ENCODE peak calls at places on chromosomes 11 and 22, in six cellular contexts. X is A549, Z is GM12878, E is K562, P is SK-N-SH, N is HepG2. J is an unnamed sample.

GRCh38 chr11:1267441-1268100 is 41.9 kb downstream of the TOLLIP start:
- DNase-seq in X (no peak), Z (no peak), E (no peak), P (no peak), N (no peak), J (no peak)

GRCh38 chr11:37657645-37658044 is 1059.6 kb upstream of the RAG2 start:
- DNase-seq in X (peak), Z (no peak), E (no peak), P (peak), N (no peak), J (no peak)

GRCh38 chr11:90434858-90435257 is 212.0 kb upstream of the CHORDC1 start:
- DNase-seq in X (peak), Z (no peak), E (no peak), P (no peak), N (peak), J (no peak)

GRCh38 chr11:118763038-118763437 is 27.9 kb downstream of the DDX6 start:
- DNase-seq in X (no peak), Z (no peak), E (no peak), P (no peak), N (no peak), J (no peak)

GRCh38 chr22:32044913-32045312 is 1.9 kb downstream of the SLC5A1 start:
- DNase-seq in X (no peak), Z (no peak), E (no peak), P (peak), N (no peak), J (no peak)

GRCh38 chr22:20444325-20444724 is 6.7 kb upstream of the SCARF2 start:
- DNase-seq in X (no peak), Z (no peak), E (no peak), P (no peak), N (no peak), J (no peak)

GRCh38 chr22:38033522-38034277 is 23.5 kb upstream of the PICK1 start:
- DNase-seq in X (no peak), Z (no peak), E (peak), P (no peak), N (no peak), J (no peak)

GRCh38 chr11:12119502-12119901 is 9.1 kb downstream of the MICAL2 start:
- DNase-seq in X (no peak), Z (no peak), E (no peak), P (no peak), N (no peak), J (no peak)

GRCh38 chr11:122559734-122560382 is 95.7 kb upstream of the UBASH3B start:
- DNase-seq in X (peak), Z (no peak), E (peak), P (no peak), N (peak), J (peak)

GRCh38 chr11:8252946-8253345 is 10.7 kb downstream of the LMO1 start:
- DNase-seq in X (no peak), Z (no peak), E (no peak), P (no peak), N (no peak), J (no peak)

GRCh38 chr11:76048763-76049162 is 157.5 kb downstream of the WNT11 start:
- DNase-seq in X (peak), Z (no peak), E (no peak), P (no peak), N (no peak), J (no peak)

GRCh38 chr11:76049506-76049905 is 156.8 kb downstream of the WNT11 start:
- DNase-seq in X (no peak), Z (no peak), E (no peak), P (no peak), N (no peak), J (no peak)

GRCh38 chr11:76054330-76054729 is 152.0 kb downstream of the WNT11 start:
- DNase-seq in X (no peak), Z (no peak), E (no peak), P (no peak), N (no peak), J (no peak)

GRCh38 chr11:76047766-76048165 is 158.5 kb downstream of the WNT11 start:
- DNase-seq in X (no peak), Z (no peak), E (no peak), P (no peak), N (no peak), J (no peak)

GRCh38 chr11:76051937-76052336 is 154.4 kb downstream of the WNT11 start:
- DNase-seq in X (no peak), Z (no peak), E (no peak), P (no peak), N (peak), J (no peak)
- TF ChIP-seq CHD2 in X (no peak), Z (no peak), E (no peak), P (no peak), N (no peak), J (no peak)

DNA sequence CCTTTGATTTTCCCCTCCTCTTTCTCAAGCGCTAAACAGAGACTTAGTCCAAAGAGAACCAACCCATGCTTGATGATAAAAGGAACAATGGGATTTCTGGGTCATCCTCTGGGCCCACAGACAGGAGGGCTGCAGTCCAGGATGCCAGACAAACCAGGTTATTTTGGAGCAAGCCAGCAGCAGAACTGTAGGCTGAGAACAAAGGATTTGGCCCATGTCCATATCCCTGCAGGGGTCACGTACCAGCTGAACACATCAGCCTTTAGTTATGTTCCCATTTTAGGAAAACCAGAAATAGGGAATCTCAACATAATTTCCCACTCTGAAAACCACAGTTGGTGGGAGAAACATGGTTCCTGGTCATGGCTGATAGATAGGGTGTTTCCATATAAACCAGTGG is 533.6 kb upstream of the CADM1 start:
- DNase-seq in X (no peak), Z (no peak), E (no peak), P (peak), N (no peak), J (no peak)
- TF ChIP-seq CHD2 in X (no peak), Z (no peak), E (no peak), P (no peak), N (no peak), J (no peak)

GRCh38 chr11:31361743-31362142 is 7.8 kb downstream of the DCDC1 start:
- DNase-seq in X (no peak), Z (no peak), E (no peak), P (no peak), N (no peak), J (no peak)

GRCh38 chr11:31369348-31370329 is at the start of the genes DCDC1 and DNAJC24:
- DNase-seq in X (peak), Z (peak), E (peak), P (peak), N (peak), J (peak)

GRCh38 chr11:31366795-31367194 is 2.7 kb downstream of the DCDC1 start:
- DNase-seq in X (no peak), Z (no peak), E (no peak), P (no peak), N (no peak), J (no peak)
- TF ChIP-seq CHD2 in X (no peak), Z (no peak), E (no peak), P (no peak), N (no peak), J (no peak)

GRCh38 chr11:75369846-75370245 is 18.4 kb upstream of the ARRB1 start:
- DNase-seq in X (no peak), Z (no peak), E (no peak), P (no peak), N (no peak), J (no peak)

GRCh38 chr11:75375626-75376025 is 23.7 kb upstream of the RPS3 start:
- DNase-seq in X (no peak), Z (no peak), E (no peak), P (no peak), N (no peak), J (no peak)

GRCh38 chr11:75376175-75376574 is 23.1 kb upstream of the RPS3 start:
- DNase-seq in X (no peak), Z (no peak), E (peak), P (no peak), N (no peak), J (no peak)

GRCh38 chr11:75371930-75372876 is 20.7 kb upstream of the ARRB1 start:
- DNase-seq in X (peak), Z (no peak), E (no peak), P (no peak), N (peak), J (no peak)

DNA sequence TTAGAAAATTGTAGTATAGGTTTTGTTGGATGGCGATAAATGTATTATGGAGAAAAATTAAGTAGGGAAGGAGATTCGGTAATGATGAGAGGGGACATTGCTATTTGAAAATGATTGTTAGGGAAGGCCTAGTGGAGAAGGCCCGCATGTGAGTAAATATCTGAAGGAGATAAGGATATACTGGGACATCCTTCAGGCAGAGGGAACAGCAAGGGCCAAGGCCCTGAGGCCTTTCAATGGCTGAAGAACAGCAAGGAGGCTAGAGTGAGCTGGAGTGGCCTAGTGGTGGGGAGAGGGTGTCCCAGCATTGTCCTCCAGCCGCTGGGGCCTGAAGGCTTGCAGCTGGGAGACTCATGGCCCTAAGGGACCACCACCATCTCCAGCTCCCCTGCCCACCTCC is 23.2 kb upstream of the ARRB1 start:
- DNase-seq in X (no peak), Z (no peak), E (no peak), P (no peak), N (no peak), J (no peak)
- TF ChIP-seq CHD2 in X (no peak), Z (no peak), E (no peak), P (no peak), N (no peak), J (no peak)

GRCh38 chr22:27136596-27136995 is 479.2 kb downstream of the MIAT start:
- DNase-seq in X (no peak), Z (no peak), E (no peak), P (no peak), N (no peak), J (no peak)

GRCh38 chr22:27138471-27138870 is 481.1 kb downstream of the MIAT start:
- DNase-seq in X (no peak), Z (no peak), E (no peak), P (no peak), N (no peak), J (no peak)

GRCh38 chr22:27139935-27140493 is 482.6 kb downstream of the MIAT start:
- DNase-seq in X (peak), Z (no peak), E (no peak), P (peak), N (no peak), J (no peak)

GRCh38 chr22:27135582-27135981 is 478.2 kb downstream of the MIAT start:
- DNase-seq in X (peak), Z (no peak), E (no peak), P (no peak), N (peak), J (no peak)

DNA sequence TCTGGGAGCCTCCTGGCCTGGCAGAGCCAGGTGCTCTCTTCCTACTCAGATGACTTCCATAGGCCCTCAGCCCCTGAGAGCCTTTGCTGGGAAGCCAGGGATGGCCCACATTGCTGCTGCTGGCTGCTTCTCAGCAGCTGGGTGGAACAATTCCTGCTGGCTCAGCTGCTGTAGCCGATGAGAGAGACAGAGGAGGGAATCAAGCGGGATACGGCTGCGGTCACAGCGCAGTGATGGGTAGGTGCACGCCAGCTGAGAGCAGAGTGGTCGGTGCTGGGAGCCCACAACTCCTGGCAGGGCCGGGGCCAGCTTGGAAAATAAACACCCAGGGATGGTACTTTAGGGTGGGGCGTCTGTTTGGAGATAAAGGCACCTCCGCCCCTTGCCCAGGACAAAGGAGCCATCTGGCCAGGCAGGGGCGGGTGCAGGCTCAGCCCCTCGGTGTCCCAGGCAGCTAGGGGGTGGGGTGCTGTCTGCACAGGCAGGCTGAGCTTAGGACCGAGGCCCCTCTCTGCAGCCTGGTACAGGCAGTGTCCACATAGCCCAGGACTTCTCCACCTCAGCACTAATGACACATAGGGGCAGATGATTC is 480.5 kb downstream of the MIAT start:
- DNase-seq in X (no peak), Z (no peak), E (no peak), P (peak), N (no peak), J (no peak)
- TF ChIP-seq CHD2 in X (no peak), Z (no peak), E (no peak), P (no peak), N (no peak), J (no peak)

GRCh38 chr22:46445771-46446485 is 91.5 kb downstream of the CELSR1 start:
- DNase-seq in X (no peak), Z (no peak), E (no peak), P (no peak), N (no peak), J (no peak)

GRCh38 chr22:46443850-46444389 is 93.5 kb downstream of the CELSR1 start:
- DNase-seq in X (no peak), Z (no peak), E (no peak), P (no peak), N (peak), J (no peak)

GRCh38 chr22:46446799-46447198 is 90.6 kb downstream of the CELSR1 start:
- DNase-seq in X (no peak), Z (no peak), E (no peak), P (no peak), N (no peak), J (no peak)

GRCh38 chr22:46442217-46442853 is 95.1 kb downstream of the CELSR1 start:
- DNase-seq in X (no peak), Z (no peak), E (no peak), P (no peak), N (no peak), J (no peak)

GRCh38 chr22:46444390-46444854 is 93.0 kb downstream of the CELSR1 start:
- DNase-seq in X (peak), Z (no peak), E (no peak), P (no peak), N (peak), J (no peak)
- TF ChIP-seq CHD2 in X (no peak), Z (no peak), E (no peak), P (no peak), N (no peak), J (no peak)

DNA sequence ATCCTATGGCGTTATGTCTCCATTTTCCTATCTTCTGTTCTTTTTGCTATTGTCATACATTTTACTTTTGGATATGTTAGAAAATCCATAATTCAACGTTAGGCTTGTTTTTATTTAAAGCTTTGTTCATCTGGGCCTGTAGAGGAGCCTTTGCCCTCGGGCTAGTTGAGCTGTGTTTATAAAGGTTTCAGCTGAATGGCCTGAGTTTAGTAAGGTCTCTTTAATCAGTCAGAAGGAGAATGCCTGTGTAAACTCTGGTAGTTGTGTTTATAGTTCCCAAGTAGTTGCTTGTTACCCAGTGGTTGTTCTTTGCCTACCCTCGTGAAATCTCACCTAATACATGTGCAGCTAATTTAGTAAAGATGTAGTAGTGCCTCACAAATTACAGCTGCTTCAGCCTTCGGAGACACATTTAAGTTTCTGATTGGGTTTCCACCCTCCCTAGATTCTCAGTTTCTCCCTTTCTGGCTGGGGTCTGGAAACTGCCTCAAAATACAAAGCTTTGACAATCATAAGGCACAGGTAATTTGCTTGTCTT is 33.1 kb downstream of the MTMR3 start:
- DNase-seq in X (no peak), Z (no peak), E (no peak), P (no peak), N (no peak), J (no peak)
- TF ChIP-seq CHD2 in X (no peak), Z (no peak), E (no peak), P (no peak), N (no peak), J (no peak)

J was measured in H1.